ENCODE peak calls at places on chromosome 21, in nine cellular contexts. N is breast epithelium, A is progenitor cell of endocrine pancreas, Z is B cell, V is fibroblast of lung, O is GM13976, L is AG09319, K is tibial nerve, F is SK-N-SH. P is an unnamed sample.

GRCh38 chr21:36973986-36974850 is 7.7 kb upstream of the HLCS start:
- DNase-seq in N (no peak), A (no peak), Z (no peak), V (no peak), O (no peak), L (no peak), K (no peak), F (no peak), P (no peak)

GRCh38 chr21:36922861-36923260 is 43.6 kb downstream of the HLCS start:
- DNase-seq in N (no peak), A (no peak), Z (no peak), V (no peak), O (no peak), L (no peak), K (no peak), F (no peak), P (no peak)

GRCh38 chr21:19510653-19511052 is 1107.1 kb upstream of the TMPRSS15 start:
- DNase-seq in N (no peak), A (no peak), Z (no peak), V (no peak), O (no peak), L (no peak), K (no peak), F (no peak), P (no peak)

GRCh38 chr21:32708069-32708468 is 19.7 kb downstream of the SYNJ1 start:
- DNase-seq in N (no peak), A (no peak), Z (no peak), V (no peak), O (no peak), L (no peak), K (no peak), F (no peak), P (no peak)

GRCh38 chr21:17406202-17406601 is 106.6 kb upstream of the CXADR start:
- DNase-seq in N (no peak), A (no peak), Z (no peak), V (no peak), O (no peak), L (no peak), K (no peak), F (no peak), P (no peak)

GRCh38 chr21:37437376-37438080 is 71.0 kb downstream of the DYRK1A start:
- DNase-seq in N (no peak), A (no peak), Z (no peak), V (peak), O (no peak), L (no peak), K (no peak), F (no peak), P (peak)

GRCh38 chr21:17537299-17537698 is 24.5 kb downstream of the CXADR start:
- DNase-seq in N (no peak), A (no peak), Z (no peak), V (peak), O (no peak), L (no peak), K (no peak), F (peak), P (no peak)

GRCh38 chr21:40587786-40588353 is 259.1 kb downstream of the DSCAM start:
- DNase-seq in N (no peak), A (no peak), Z (no peak), V (no peak), O (no peak), L (no peak), K (no peak), F (no peak), P (no peak)

GRCh38 chr21:27480841-27481261 is 514.0 kb upstream of the ADAMTS5 start:
- DNase-seq in N (no peak), A (no peak), Z (no peak), V (no peak), O (no peak), L (peak), K (no peak), F (no peak), P (peak)

GRCh38 chr21:35603471-35603870 is 456.9 kb downstream of the SETD4 start:
- DNase-seq in N (no peak), A (no peak), Z (no peak), V (no peak), O (no peak), L (no peak), K (no peak), F (no peak), P (no peak)

GRCh38 chr21:16330340-16331319 is 600.8 kb downstream of the USP25 start:
- DNase-seq in N (no peak), A (no peak), Z (peak), V (peak), O (peak), L (peak), K (no peak), F (peak), P (peak)

GRCh38 chr21:42609806-42610205 is 43.6 kb upstream of the PDE9A start:
- DNase-seq in N (peak), A (no peak), Z (no peak), V (no peak), O (no peak), L (no peak), K (no peak), F (no peak), P (no peak)

GRCh38 chr21:21156919-21157318 is 158.7 kb downstream of the NCAM2 start:
- DNase-seq in N (no peak), A (no peak), Z (no peak), V (peak), O (no peak), L (no peak), K (no peak), F (no peak), P (peak)

GRCh38 chr21:36460866-36461265 is 19.1 kb downstream of the CLDN14 start:
- DNase-seq in N (no peak), A (no peak), Z (no peak), V (no peak), O (no peak), L (no peak), K (no peak), F (no peak), P (no peak)

GRCh38 chr21:36706951-36707762 is 8.2 kb downstream of the SIM2 start:
- DNase-seq in N (no peak), A (no peak), Z (no peak), V (peak), O (peak), L (no peak), K (no peak), F (peak), P (peak)

GRCh38 chr21:17925900-17926299 is 106.7 kb upstream of the C21orf91 start:
- DNase-seq in N (no peak), A (no peak), Z (no peak), V (peak), O (no peak), L (no peak), K (no peak), F (no peak), P (peak)

GRCh38 chr21:17523007-17523451 is 10.2 kb downstream of the CXADR start:
- DNase-seq in N (no peak), A (no peak), Z (no peak), V (peak), O (no peak), L (no peak), K (no peak), F (no peak), P (no peak)

GRCh38 chr21:37622755-37623543 is 256.4 kb downstream of the DYRK1A start:
- DNase-seq in N (no peak), A (no peak), Z (no peak), V (no peak), O (no peak), L (no peak), K (no peak), F (no peak), P (no peak)

GRCh38 chr21:36446296-36446695 is 33.6 kb downstream of the CLDN14 start:
- DNase-seq in N (no peak), A (no peak), Z (no peak), V (no peak), O (no peak), L (no peak), K (no peak), F (no peak), P (no peak)

GRCh38 chr21:20445971-20446370 is 552.2 kb upstream of the NCAM2 start:
- DNase-seq in N (no peak), A (no peak), Z (no peak), V (no peak), O (no peak), L (no peak), K (no peak), F (no peak), P (no peak)

GRCh38 chr21:17828223-17828622 is 9.1 kb upstream of the C21orf91 start:
- DNase-seq in N (no peak), A (no peak), Z (no peak), V (peak), O (no peak), L (peak), K (no peak), F (no peak), P (peak)

GRCh38 chr21:15604424-15604823 is 125.4 kb upstream of the USP25 start:
- DNase-seq in N (no peak), A (no peak), Z (no peak), V (peak), O (no peak), L (no peak), K (no peak), F (no peak), P (peak)

GRCh38 chr21:37804001-37804400 is 112.3 kb downstream of the KCNJ6 start:
- DNase-seq in N (no peak), A (no peak), Z (no peak), V (no peak), O (no peak), L (no peak), K (no peak), F (no peak), P (no peak)

GRCh38 chr21:25788677-25789076 is 53.9 kb downstream of the GABPA start:
- DNase-seq in N (no peak), A (no peak), Z (no peak), V (no peak), O (no peak), L (no peak), K (no peak), F (no peak), P (no peak)

GRCh38 chr21:24224411-24224810 is 1382.9 kb downstream of the MRPL39 start:
- DNase-seq in N (no peak), A (no peak), Z (no peak), V (no peak), O (no peak), L (no peak), K (no peak), F (no peak), P (no peak)

GRCh38 chr21:36544545-36544944 is 64.6 kb upstream of the CLDN14 start:
- DNase-seq in N (no peak), A (no peak), Z (no peak), V (no peak), O (no peak), L (no peak), K (no peak), F (peak), P (no peak)

GRCh38 chr21:15486460-15487241 is 243.1 kb upstream of the USP25 start:
- DNase-seq in N (no peak), A (no peak), Z (no peak), V (no peak), O (no peak), L (no peak), K (no peak), F (no peak), P (no peak)

GRCh38 chr21:36125513-36126121 is 9.3 kb upstream of the CBR3 start:
- DNase-seq in N (no peak), A (peak), Z (peak), V (peak), O (peak), L (no peak), K (peak), F (peak), P (peak)

GRCh38 chr21:39208624-39209333 is 25.5 kb upstream of the PSMG1 start:
- DNase-seq in N (no peak), A (no peak), Z (no peak), V (peak), O (no peak), L (no peak), K (no peak), F (no peak), P (peak)

GRCh38 chr21:16407403-16408279 is 677.9 kb downstream of the USP25 start:
- DNase-seq in N (no peak), A (no peak), Z (no peak), V (no peak), O (no peak), L (no peak), K (no peak), F (peak), P (peak)

GRCh38 chr21:14120091-14120734 is 90.5 kb downstream of the LIPI start:
- DNase-seq in N (no peak), A (no peak), Z (peak), V (no peak), O (peak), L (no peak), K (no peak), F (peak), P (no peak)

GRCh38 chr21:39400173-39400572 is 45.4 kb downstream of the LCA5L start:
- DNase-seq in N (no peak), A (no peak), Z (no peak), V (no peak), O (no peak), L (no peak), K (no peak), F (no peak), P (no peak)

GRCh38 chr21:38668501-38668900 is 137.2 kb upstream of the ETS2 start:
- DNase-seq in N (no peak), A (no peak), Z (no peak), V (no peak), O (no peak), L (no peak), K (no peak), F (no peak), P (no peak)

GRCh38 chr21:35833388-35833787 is 226.9 kb downstream of the SETD4 start:
- DNase-seq in N (no peak), A (no peak), Z (no peak), V (no peak), O (no peak), L (no peak), K (no peak), F (no peak), P (no peak)

GRCh38 chr21:42652527-42653491 is 612 bp upstream of the PDE9A start:
- DNase-seq in N (no peak), A (peak), Z (no peak), V (peak), O (no peak), L (no peak), K (peak), F (peak), P (no peak)

GRCh38 chr21:35942211-35943144 is 117.8 kb downstream of the SETD4 start:
- DNase-seq in N (no peak), A (no peak), Z (peak), V (no peak), O (no peak), L (no peak), K (no peak), F (no peak), P (no peak)

DNA sequence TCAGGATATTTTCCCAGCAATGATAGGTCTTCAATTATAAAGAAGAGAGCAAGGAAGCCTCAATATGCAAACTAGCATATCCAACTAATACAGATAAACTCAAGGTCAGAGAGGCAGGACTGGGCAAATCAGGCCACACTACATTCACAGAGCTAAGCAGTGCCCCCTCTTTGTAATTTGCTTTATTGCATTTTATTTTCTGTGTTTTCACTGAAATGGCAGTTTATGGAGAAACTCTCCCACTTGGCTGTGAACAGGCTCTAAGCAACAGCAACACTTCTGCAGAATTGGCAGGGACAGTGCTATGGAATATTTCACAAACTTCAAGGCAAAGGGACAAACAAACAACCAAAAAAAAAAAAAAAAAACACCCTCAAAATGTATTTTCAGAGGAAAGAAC is 93.4 kb upstream of the SOD1 start:
- DNase-seq in N (no peak), A (no peak), Z (no peak), V (no peak), O (no peak), L (no peak), K (no peak), F (no peak), P (no peak)
- TF ChIP-seq CTCF in N (no peak), A (peak), Z (no peak), V (no peak), O (no peak), L (no peak), K (no peak), F (peak), P (peak)

GRCh38 chr21:28781602-28782274 is 210.9 kb downstream of the LTN1 start:
- DNase-seq in N (no peak), A (no peak), Z (no peak), V (peak), O (peak), L (no peak), K (no peak), F (peak), P (peak)
- TF ChIP-seq CTCF in N (no peak), A (peak), Z (peak), V (peak), O (no peak), L (peak), K (peak), F (peak), P (peak)

GRCh38 chr21:45737485-45738166 is 94.1 kb downstream of the PCBP3 start:
- DNase-seq in N (no peak), A (no peak), Z (no peak), V (no peak), O (peak), L (no peak), K (no peak), F (no peak), P (no peak)

GRCh38 chr21:45740088-45740440 is 96.5 kb downstream of the PCBP3 start:
- DNase-seq in N (no peak), A (no peak), Z (no peak), V (no peak), O (peak), L (no peak), K (no peak), F (no peak), P (no peak)

GRCh38 chr21:45741691-45742090 is 98.2 kb downstream of the PCBP3 start:
- DNase-seq in N (no peak), A (no peak), Z (no peak), V (no peak), O (peak), L (no peak), K (no peak), F (no peak), P (no peak)

GRCh38 chr21:45739218-45740087 is 95.9 kb downstream of the PCBP3 start:
- DNase-seq in N (no peak), A (no peak), Z (no peak), V (no peak), O (peak), L (no peak), K (no peak), F (no peak), P (no peak)

GRCh38 chr21:45740491-45741357 is 97.2 kb downstream of the PCBP3 start:
- DNase-seq in N (no peak), A (no peak), Z (no peak), V (peak), O (peak), L (no peak), K (no peak), F (no peak), P (no peak)
- TF ChIP-seq CTCF in N (no peak), A (no peak), Z (no peak), V (no peak), O (no peak), L (no peak), K (no peak), F (no peak), P (no peak)

DNA sequence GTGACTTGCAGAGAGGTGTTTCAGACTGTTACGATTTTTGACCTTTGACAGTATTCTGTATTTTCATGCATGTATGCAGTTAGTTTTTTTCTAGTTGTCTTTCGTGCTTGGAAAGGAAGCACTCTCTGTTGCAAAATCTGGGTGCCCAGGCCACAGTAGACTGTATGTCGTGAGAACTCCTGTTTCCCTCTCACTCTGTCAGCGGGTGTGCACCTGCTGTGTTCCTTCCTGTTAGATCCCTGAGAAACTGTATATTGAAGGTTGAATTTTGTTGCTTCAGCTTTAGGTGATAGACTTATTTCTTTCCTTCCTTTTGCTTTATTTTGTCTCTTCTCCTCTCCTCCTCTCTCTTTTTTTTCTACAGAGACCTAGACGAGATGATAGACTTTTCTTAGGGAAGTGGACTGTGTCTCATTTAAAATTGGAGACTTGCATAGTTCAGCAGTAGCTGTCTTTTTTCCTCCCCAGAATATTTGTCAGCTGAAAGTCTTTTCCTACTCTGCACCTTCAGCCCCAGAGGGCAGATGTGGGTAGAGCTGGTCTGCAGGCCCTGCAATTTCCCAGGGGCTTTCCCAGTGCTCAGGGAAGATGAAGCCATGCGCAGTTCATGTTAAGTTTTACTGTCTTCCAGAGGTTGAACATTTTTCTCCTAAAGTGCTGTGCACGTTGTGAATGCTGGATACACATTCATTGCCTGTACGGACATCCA is 1.4 kb downstream of the TRAPPC10 start:
- DNase-seq in N (no peak), A (no peak), Z (peak), V (no peak), O (no peak), L (no peak), K (no peak), F (peak), P (peak)
- TF ChIP-seq CTCF in N (no peak), A (no peak), Z (no peak), V (no peak), O (no peak), L (no peak), K (no peak), F (no peak), P (no peak)

DNA sequence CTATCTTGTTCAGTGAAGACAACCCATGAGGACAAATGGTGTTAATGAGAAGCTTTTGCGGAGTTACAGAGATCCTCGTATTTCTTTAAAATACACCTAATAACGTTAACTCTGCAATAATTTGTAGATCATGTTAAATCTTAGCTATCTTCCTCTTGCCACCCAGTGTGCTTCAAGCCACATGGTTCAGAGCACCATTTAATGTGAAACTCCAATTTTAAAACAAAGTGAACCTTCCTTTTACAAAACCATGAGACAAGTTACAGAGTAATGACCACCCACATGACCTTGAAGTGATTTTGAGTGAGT is 1.7 kb upstream of the KCNE2 start:
- DNase-seq in N (no peak), A (no peak), Z (no peak), V (no peak), O (no peak), L (no peak), K (no peak), F (no peak), P (no peak)
- TF ChIP-seq CTCF in N (no peak), A (no peak), Z (peak), V (no peak), O (no peak), L (no peak), K (no peak), F (no peak), P (no peak)

DNA sequence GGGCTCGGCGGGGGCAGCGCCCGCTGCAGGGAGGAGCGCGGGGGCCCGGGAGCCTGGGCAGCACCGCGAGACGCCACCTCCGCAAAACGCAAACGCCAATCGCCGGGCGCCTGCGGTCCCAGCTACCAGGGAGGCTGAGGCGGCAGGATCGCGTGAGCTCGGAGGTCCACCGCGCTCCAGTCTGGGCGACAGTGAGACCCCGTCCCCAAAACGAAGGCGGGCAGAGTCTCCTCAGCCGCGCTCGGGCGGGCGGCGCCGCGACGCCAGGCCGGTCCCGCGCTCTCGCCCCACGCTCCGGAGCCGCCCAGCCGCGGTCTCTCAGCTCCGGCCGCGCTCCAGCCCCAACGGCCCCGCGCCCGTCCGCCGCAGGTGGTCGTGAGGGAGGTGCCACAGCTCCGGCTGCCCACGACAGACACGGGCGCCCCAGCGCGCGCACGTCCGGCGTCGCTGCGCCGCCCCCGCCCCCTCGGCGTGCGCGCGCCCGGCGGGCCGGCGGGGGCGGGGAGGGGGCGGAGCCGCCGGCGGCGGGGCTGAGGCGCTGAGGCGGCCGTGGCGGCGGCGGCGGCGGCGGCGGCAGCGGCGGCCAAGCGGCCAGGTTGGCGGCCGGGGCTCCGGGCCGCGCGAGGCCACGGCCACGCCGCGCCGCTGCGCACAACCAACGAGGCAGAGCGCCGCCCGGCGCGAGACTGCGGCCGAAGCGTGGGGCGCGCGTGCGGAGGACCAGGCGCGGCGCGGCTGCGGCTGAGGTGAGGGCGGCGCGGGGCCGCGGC is at the start of gene ADARB1:
- DNase-seq in N (peak), A (peak), Z (peak), V (peak), O (peak), L (no peak), K (no peak), F (peak), P (peak)
- TF ChIP-seq CTCF in N (no peak), A (no peak), Z (no peak), V (no peak), O (no peak), L (no peak), K (no peak), F (no peak), P (no peak)

P was measured in fibroblast of the aortic adventitia.